ENCODE peak calls at places on chromosomes 4 and X, in five cellular contexts. X is fibroblast of lung; L is GM04504; V is activated T-helper 1 cell treated with anti-CD3 and anti-CD28 coated beads, Interleukin-2, amount 50 U/mL, for 16 hours; B is stimulated activated CD8-positive, alpha-beta memory T cell treated with anti-CD3 and anti-CD28 coated beads, Interleukin-4, amount 100 ng/mL, for 24 hours. A is an unnamed sample.

GRCh38 chr4:31360786-31361185 is 640.6 kb downstream of the PCDH7 start:
- DNase-seq in L (peak), X (peak), B (no peak), V (no peak), A (no peak)

GRCh38 chr4:34181891-34182290 is 2062.4 kb downstream of the ARAP2 start:
- DNase-seq in X (peak), V (no peak), L (peak), B (no peak), A (no peak)

GRCh38 chr4:132334081-132334480 is 815.0 kb upstream of the PCDH10 start:
- DNase-seq in V (no peak), X (peak), L (no peak), B (no peak), A (no peak)

GRCh38 chr4:602559-602942 is 22.8 kb upstream of the PDE6B start:
- DNase-seq in X (no peak), B (peak), L (no peak), V (peak), A (no peak)

GRCh38 chr4:151879705-151880104 is 118.9 kb upstream of the GATB start:
- DNase-seq in L (no peak), B (no peak), V (no peak), X (no peak), A (no peak)

GRCh38 chrX:110847334-110847733 is 51.7 kb upstream of the CHRDL1 start:
- DNase-seq in B (no peak), V (no peak), X (peak), L (peak), A (peak)

GRCh38 chrX:19040373-19040772 is 56.5 kb upstream of the PHKA2 start:
- DNase-seq in B (no peak), X (no peak), V (no peak), L (no peak), A (no peak)

GRCh38 chr4:119646347-119647071 is 17.9 kb upstream of the PDE5A start:
- DNase-seq in L (peak), B (no peak), X (peak), V (no peak), A (no peak)

A was measured in NCI-H748 treated with DMSO at 0.1 percent for 48 hours.